ENCODE peak calls at places on chromosome 13, in eight cellular contexts. Y is lower leg skin; E is activated T-helper 1 cell treated with anti-CD3 and anti-CD28 coated beads, Interleukin-12 subunit alpha, Interleukin-12 subunit beta, Interleukin-2, Interleukin-4 antibody, amounts not matched to agents 30 ng/mL and 10 ng/mL and 1 ng/mL, durations not matched to agents 14 hours and 24 hours and 36 hours; N is upper lobe of left lung; C is OCI-M1; K is thyroid gland; V is AG04450; X is G401. H is an unnamed sample.
A peak's percentile ranks its signal among the peaks of the same experiment; 100 is the strongest.

GRCh38 chr13:111927181-111927540 is 139.8 kb upstream of the SOX1 start:
- DNase-seq in Y (peak; percentile 48), E (no peak), N (no peak), C (no peak), K (no peak), V (no peak), X (no peak), H (peak; percentile 35)

GRCh38 chr13:45540864-45541263 is 74.7 kb downstream of the ERICH6B start:
- DNase-seq in Y (no peak), E (no peak), N (no peak), C (no peak), K (no peak), V (no peak), X (no peak), H (no peak)

GRCh38 chr13:26051231-26052135 is at the start of gene SHISA2:
- DNase-seq in Y (no peak), E (peak; percentile 15), N (peak; percentile 43), C (no peak), K (peak; percentile 46), V (no peak), X (peak; percentile 64), H (no peak)

GRCh38 chr13:113399755-113400149 is 35.8 kb upstream of the GRTP1 start:
- DNase-seq in Y (peak; percentile 69), E (no peak), N (no peak), C (no peak), K (no peak), V (no peak), X (no peak), H (no peak)

GRCh38 chr13:40993119-40993518 is 26.0 kb downstream of the ELF1 start:
- DNase-seq in Y (peak; percentile 84), E (no peak), N (no peak), C (no peak), K (no peak), V (no peak), X (no peak), H (no peak)

GRCh38 chr13:26246154-26246553 is 7.8 kb upstream of the CDK8 start:
- DNase-seq in Y (no peak), E (no peak), N (no peak), C (no peak), K (no peak), V (no peak), X (no peak), H (no peak)

GRCh38 chr13:84641491-84641890 is 759.2 kb upstream of the SLITRK1 start:
- DNase-seq in Y (no peak), E (no peak), N (no peak), C (no peak), K (no peak), V (no peak), X (no peak), H (no peak)

GRCh38 chr13:106998664-106999063 is 430.7 kb upstream of the ARGLU1 start:
- DNase-seq in Y (no peak), E (no peak), N (no peak), C (no peak), K (no peak), V (no peak), X (no peak), H (no peak)

GRCh38 chr13:113836917-113837553 is 26.8 kb downstream of the GAS6 start:
- DNase-seq in Y (no peak), E (no peak), N (no peak), C (no peak), K (peak; percentile 81), V (peak; percentile 62), X (peak; percentile 29), H (no peak)

GRCh38 chr13:79407349-79407979 is 1.4 kb upstream of the RBM26 start:
- DNase-seq in Y (no peak), E (no peak), N (no peak), C (no peak), K (no peak), V (no peak), X (no peak), H (no peak)

GRCh38 chr13:30026093-30026492 is 175.7 kb upstream of the UBL3 start:
- DNase-seq in Y (no peak), E (no peak), N (no peak), C (no peak), K (no peak), V (peak; percentile 57), X (no peak), H (no peak)

GRCh38 chr13:63446329-63446728 is 2030.7 kb upstream of the PCDH20 start:
- DNase-seq in Y (no peak), E (no peak), N (no peak), C (no peak), K (no peak), V (no peak), X (peak; percentile 78), H (no peak)

GRCh38 chr13:31588331-31588730 is 151.0 kb upstream of the RXFP2 start:
- DNase-seq in Y (no peak), E (no peak), N (no peak), C (no peak), K (no peak), V (no peak), X (no peak), H (no peak)

GRCh38 chr13:113426591-113426986 is 26.7 kb downstream of the ADPRHL1 start:
- DNase-seq in Y (no peak), E (no peak), N (no peak), C (no peak), K (no peak), V (no peak), X (no peak), H (no peak)